ENCODE peak calls at places on chromosomes 11 and 22, in seven cellular contexts. Z is CD8-positive, alpha-beta T cell; M is activated gamma-delta T cell treated with anti-CD3 and anti-CD28 coated beads, Interleukin-2, amount 50 U/mL, for 16 hours; C is NCI-H774; Y is T follicular helper cell; K is M059J; S is mucosa of gallbladder. W is an unnamed sample.

GRCh38 chr11:62025429-62026105 is 58.1 kb upstream of the FTH1 start:
- DNase-seq in Z (peak), M (peak), C (no peak), Y (peak), K (peak), S (peak), W (no peak)

GRCh38 chr11:59754494-59754858 is 700 bp upstream of the STX3 start:
- DNase-seq in Z (peak), M (no peak), C (no peak), Y (no peak), K (no peak), S (no peak), W (peak)

GRCh38 chr22:20672732-20673131 is 101.2 kb upstream of the SERPIND1 start:
- DNase-seq in Z (no peak), M (no peak), C (no peak), Y (no peak), K (no peak), S (no peak), W (no peak)

GRCh38 chr22:40211481-40212052 is 33.8 kb downstream of the TNRC6B start:
- DNase-seq in Z (no peak), M (no peak), C (no peak), Y (no peak), K (no peak), S (no peak), W (no peak)

GRCh38 chr11:44585421-44585820 is 20.0 kb downstream of the CD82 start:
- DNase-seq in Z (no peak), M (no peak), C (no peak), Y (no peak), K (no peak), S (no peak), W (no peak)

GRCh38 chr22:40008726-40009125 is 14.0 kb downstream of the FAM83F start:
- DNase-seq in Z (no peak), M (no peak), C (no peak), Y (no peak), K (peak), S (no peak), W (no peak)

GRCh38 chr11:19650929-19651487 is 61.6 kb upstream of the NAV2 start:
- DNase-seq in Z (no peak), M (no peak), C (no peak), Y (no peak), K (no peak), S (no peak), W (no peak)

GRCh38 chr22:36475341-36475740 is 6.1 kb downstream of the TXN2 start:
- DNase-seq in Z (no peak), M (no peak), C (no peak), Y (no peak), K (no peak), S (no peak), W (no peak)

GRCh38 chr11:130114281-130114680 is 44.6 kb downstream of the APLP2 start:
- DNase-seq in Z (no peak), M (no peak), C (no peak), Y (no peak), K (no peak), S (no peak), W (no peak)

GRCh38 chr22:39656495-39657490 is 86.2 kb downstream of the CACNA1I start:
- DNase-seq in Z (no peak), M (no peak), C (no peak), Y (no peak), K (no peak), S (no peak), W (no peak)

GRCh38 chr11:13114566-13115465 is 105.7 kb downstream of the RASSF10 start:
- DNase-seq in Z (no peak), M (no peak), C (peak), Y (no peak), K (peak), S (no peak), W (no peak)

GRCh38 chr22:29848115-29848514 is 10.0 kb upstream of the ASCC2 start:
- DNase-seq in Z (no peak), M (no peak), C (no peak), Y (no peak), K (no peak), S (no peak), W (no peak)

GRCh38 chr11:108890482-108891092 is 225.7 kb downstream of the DDX10 start:
- DNase-seq in Z (no peak), M (no peak), C (no peak), Y (no peak), K (no peak), S (no peak), W (no peak)

GRCh38 chr11:44780940-44781631 is 54.3 kb downstream of the TSPAN18 start:
- DNase-seq in Z (no peak), M (no peak), C (no peak), Y (no peak), K (peak), S (peak), W (no peak)

GRCh38 chr11:29293825-29294224 is 723.0 kb downstream of the KCNA4 start:
- DNase-seq in Z (no peak), M (no peak), C (no peak), Y (no peak), K (peak), S (no peak), W (peak)

GRCh38 chr11:116454020-116454645 is 318.7 kb downstream of the BUD13 start:
- DNase-seq in Z (no peak), M (no peak), C (peak), Y (no peak), K (peak), S (peak), W (peak)

GRCh38 chr11:63745304-63746170 is 23.0 kb downstream of the ZFTA start:
- DNase-seq in Z (no peak), M (no peak), C (no peak), Y (no peak), K (no peak), S (no peak), W (no peak)

GRCh38 chr11:79110308-79110707 is 330.5 kb downstream of the TENM4 start:
- DNase-seq in Z (no peak), M (no peak), C (no peak), Y (no peak), K (no peak), S (no peak), W (no peak)

GRCh38 chr22:28426346-28427132 is 253.1 kb downstream of the TTC28 start:
- DNase-seq in Z (no peak), M (no peak), C (no peak), Y (no peak), K (no peak), S (no peak), W (no peak)

GRCh38 chr11:31303644-31304043 is 65.9 kb downstream of the DCDC1 start:
- DNase-seq in Z (no peak), M (no peak), C (no peak), Y (no peak), K (no peak), S (no peak), W (no peak)

GRCh38 chr11:24298126-24298525 is 198.7 kb upstream of the LUZP2 start:
- DNase-seq in Z (no peak), M (no peak), C (no peak), Y (no peak), K (no peak), S (no peak), W (no peak)